ENCODE peak calls at places on chromosomes 12 and 14, in ten cellular contexts. H is aorta; G is activated CD4-positive, alpha-beta memory T cell treated with anti-CD3 and anti-CD28 coated beads, Interleukin-2, amount 10 ng/mL, durations not matched to agents 7 days and 5 days; S is brain microvascular endothelial cell; L is pancreas; R is AG20443; D is non-pigmented ciliary epithelial cell; J is ACHN; C is amygdala; I is AML-193. V is an unnamed sample.

GRCh38 chr14:95040723-95041476 is 116.4 kb downstream of the DICER1 start:
- DNase-seq in H (no peak), G (peak; percentile 8), S (peak; percentile 21), L (no peak), R (no peak), D (no peak), J (no peak), C (no peak), I (no peak), V (no peak)

GRCh38 chr14:89826581-89826980 is 127.9 kb downstream of the EFCAB11 start:
- DNase-seq in H (no peak), G (no peak), S (no peak), L (no peak), R (no peak), D (no peak), J (no peak), C (no peak), I (no peak), V (no peak)

GRCh38 chr12:52742196-52742580 is 35.0 kb downstream of the KRT76 start:
- DNase-seq in H (no peak), G (no peak), S (no peak), L (no peak), R (no peak), D (no peak), J (no peak), C (no peak), I (no peak), V (no peak)

GRCh38 chr12:122659579-122659978 is 43.6 kb downstream of the HCAR2 start:
- DNase-seq in H (no peak), G (no peak), S (no peak), L (peak; percentile 4), R (no peak), D (no peak), J (no peak), C (no peak), I (no peak), V (no peak)

GRCh38 chr12:6199531-6200265 is 502 bp upstream of the CD9 start:
- DNase-seq in H (peak; percentile 78), G (no peak), S (no peak), L (no peak), R (peak; percentile 45), D (no peak), J (no peak), C (no peak), I (no peak), V (no peak)

GRCh38 chr12:3931721-3932120 is 58.5 kb upstream of the PARP11 start:
- DNase-seq in H (no peak), G (no peak), S (no peak), L (no peak), R (no peak), D (no peak), J (no peak), C (no peak), I (no peak), V (no peak)

GRCh38 chr14:22726012-22726411 is 40.5 kb upstream of the OXA1L start:
- DNase-seq in H (no peak), G (no peak), S (no peak), L (no peak), R (no peak), D (no peak), J (no peak), C (no peak), I (no peak), V (no peak)

GRCh38 chr12:51777973-51778372 is 70.5 kb downstream of the FIGNL2 start:
- DNase-seq in H (no peak), G (no peak), S (no peak), L (no peak), R (no peak), D (no peak), J (no peak), C (no peak), I (no peak), V (no peak)

GRCh38 chr14:105369653-105370040 is 28.7 kb upstream of the TEX22 start:
- DNase-seq in H (no peak), G (no peak), S (no peak), L (no peak), R (no peak), D (no peak), J (no peak), C (no peak), I (no peak), V (no peak)

GRCh38 chr12:84701041-84701440 is 211.6 kb downstream of the SLC6A15 start:
- DNase-seq in H (no peak), G (no peak), S (no peak), L (no peak), R (peak; percentile 27), D (no peak), J (no peak), C (no peak), I (no peak), V (no peak)

GRCh38 chr12:120439646-120440247 is 1.8 kb downstream of the COX6A1 start:
- DNase-seq in H (no peak), G (peak; percentile 79), S (peak; percentile 53), L (peak; percentile 59), R (peak; percentile 69), D (peak; percentile 6), J (peak; percentile 85), C (peak; percentile 19), I (peak; percentile 44), V (peak; percentile 11)

GRCh38 chr14:69354383-69355154 is 43.5 kb downstream of the ERH start:
- DNase-seq in H (no peak), G (peak; percentile 76), S (no peak), L (no peak), R (no peak), D (no peak), J (no peak), C (no peak), I (no peak), V (peak; percentile 22)

GRCh38 chr12:59651230-59651920 is 55.5 kb downstream of the SLC16A7 start:
- DNase-seq in H (no peak), G (no peak), S (peak; percentile 32), L (no peak), R (peak; percentile 11), D (peak; percentile 24), J (peak; percentile 94), C (no peak), I (no peak), V (no peak)

GRCh38 chr12:52337054-52337453 is 15.9 kb upstream of the KRT83 start:
- DNase-seq in H (no peak), G (no peak), S (no peak), L (no peak), R (no peak), D (no peak), J (peak; percentile 32), C (no peak), I (no peak), V (no peak)

GRCh38 chr14:22781606-22782000 is 15.1 kb downstream of the OXA1L start:
- DNase-seq in H (no peak), G (no peak), S (no peak), L (no peak), R (peak; percentile 35), D (no peak), J (peak; percentile 4), C (no peak), I (no peak), V (no peak)

GRCh38 chr14:74502236-74503019 is 8.9 kb downstream of the ISCA2 start:
- DNase-seq in H (peak; percentile 50), G (peak; percentile 32), S (no peak), L (no peak), R (no peak), D (no peak), J (no peak), C (no peak), I (peak; percentile 39), V (no peak)

GRCh38 chr12:47234576-47235141 is 154.9 kb upstream of the AMIGO2 start:
- DNase-seq in H (no peak), G (no peak), S (no peak), L (no peak), R (no peak), D (no peak), J (no peak), C (no peak), I (no peak), V (no peak)

GRCh38 chr12:118979763-118980406 is 1.5 kb upstream of the SRRM4 start:
- DNase-seq in H (peak; percentile 45), G (peak; percentile 21), S (peak; percentile 15), L (peak; percentile 24), R (peak; percentile 72), D (no peak), J (peak; percentile 78), C (peak; percentile 39), I (peak; percentile 14), V (peak; percentile 50)

GRCh38 chr12:56634242-56634836 is 4.2 kb upstream of the BAZ2A start:
- DNase-seq in H (no peak), G (no peak), S (no peak), L (peak; percentile 75), R (no peak), D (no peak), J (peak; percentile 74), C (no peak), I (no peak), V (peak; percentile 27)

GRCh38 chr12:6996040-6996441 is 22.2 kb downstream of the LPCAT3 start:
- DNase-seq in H (no peak), G (no peak), S (peak; percentile 35), L (no peak), R (peak; percentile 90), D (peak; percentile 15), J (peak; percentile 78), C (no peak), I (no peak), V (no peak)

GRCh38 chr12:90153827-90154226 is 445.2 kb upstream of the ATP2B1 start:
- DNase-seq in H (no peak), G (no peak), S (no peak), L (no peak), R (no peak), D (no peak), J (no peak), C (no peak), I (no peak), V (no peak)

GRCh38 chr14:52446355-52446754 is 106.0 kb downstream of the TXNDC16 start:
- DNase-seq in H (no peak), G (no peak), S (no peak), L (no peak), R (no peak), D (no peak), J (no peak), C (no peak), I (no peak), V (no peak)

GRCh38 chr12:53231859-53232640 is at the start of gene RARG:
- DNase-seq in H (peak; percentile 84), G (peak; percentile 72), S (no peak), L (peak; percentile 42), R (peak; percentile 92), D (no peak), J (peak; percentile 83), C (no peak), I (no peak), V (peak; percentile 88)

GRCh38 chr12:12072064-12072760 is 1.5 kb downstream of the BCL2L14 start:
- DNase-seq in H (no peak), G (peak; percentile 69), S (no peak), L (peak; percentile 53), R (no peak), D (no peak), J (no peak), C (no peak), I (no peak), V (no peak)